ENCODE peak calls at places on chromosomes 6 and 20, in four cellular contexts. D is hypothalamus; U is GM23248; B is CD8-positive, alpha-beta T cell. H is an unnamed sample.

GRCh38 chr20:51551186-51551585 is 8.7 kb upstream of the NFATC2 start:
- DNase-seq in D (no peak), U (no peak), B (no peak), H (no peak)

GRCh38 chr6:90286884-90287488 is 9.7 kb downstream of the BACH2 start:
- DNase-seq in D (no peak), U (peak; percentile 31), B (peak; percentile 25), H (no peak)

GRCh38 chr6:136235233-136235564 is 14.9 kb downstream of the MTFR2 start:
- DNase-seq in D (no peak), U (peak; percentile 17), B (no peak), H (no peak)

GRCh38 chr6:79544299-79544927 is 7.2 kb upstream of the LCA5 start:
- DNase-seq in D (peak; percentile 5), U (peak; percentile 45), B (no peak), H (no peak)

GRCh38 chr6:16949696-16950095 is 152.2 kb upstream of the STMND1 start:
- DNase-seq in D (no peak), U (peak; percentile 48), B (no peak), H (no peak)

GRCh38 chr6:99216959-99217358 is 132.5 kb downstream of the FAXC start:
- DNase-seq in D (no peak), U (no peak), B (no peak), H (no peak)

GRCh38 chr6:90271831-90272230 is 24.8 kb downstream of the BACH2 start:
- DNase-seq in D (no peak), U (no peak), B (no peak), H (no peak)

GRCh38 chr6:42322676-42323075 is 105.0 kb upstream of the MRPS10 start:
- DNase-seq in D (no peak), U (no peak), B (no peak), H (no peak)

GRCh38 chr6:139380611-139381010 is 6.2 kb upstream of the CITED2 start:
- DNase-seq in D (no peak), U (no peak), B (no peak), H (no peak)

GRCh38 chr6:21914121-21914973 is 320.8 kb downstream of the SOX4 start:
- DNase-seq in D (no peak), U (no peak), B (no peak), H (peak; percentile 45)

GRCh38 chr20:62177307-62177706 is 5.5 kb upstream of the MTG2 start:
- DNase-seq in D (no peak), U (no peak), B (no peak), H (no peak)

H was measured in tibial nerve.